ENCODE peak calls at places on chromosomes 7 and 10, in five cellular contexts. E, U, K, O and G are unnamed samples.

GRCh38 chr10:4733843-4734224 is 92.2 kb upstream of the AKR1E2 start:
- DNase-seq in E (no peak), U (no peak), K (no peak), O (no peak), G (no peak)

GRCh38 chr7:87574630-87575029 is 26.1 kb downstream of the ABCB1 start:
- DNase-seq in E (peak), U (no peak), K (no peak), O (no peak), G (peak)

GRCh38 chr10:55629792-55630490 is 731.1 kb downstream of the ZWINT start:
- DNase-seq in E (no peak), U (no peak), K (no peak), O (no peak), G (no peak)

GRCh38 chr10:74078037-74078436 is 72.6 kb downstream of the AP3M1 start:
- DNase-seq in E (no peak), U (peak), K (no peak), O (peak), G (peak)

GRCh38 chr7:12865593-12865992 is 178.2 kb downstream of the ARL4A start:
- DNase-seq in E (no peak), U (no peak), K (no peak), O (no peak), G (no peak)

GRCh38 chr10:13769926-13770325 is 183.2 kb downstream of the PRPF18 start:
- DNase-seq in E (no peak), U (no peak), K (no peak), O (no peak), G (peak)

GRCh38 chr7:112981966-112982365 is 104.7 kb downstream of the GPR85 start:
- DNase-seq in E (no peak), U (no peak), K (no peak), O (no peak), G (no peak)

GRCh38 chr10:104435822-104436221 is 82.2 kb downstream of the CFAP58 start:
- DNase-seq in E (no peak), U (no peak), K (no peak), O (no peak), G (no peak)

GRCh38 chr10:80660736-80661135 is 123.0 kb downstream of the SH2D4B start:
- DNase-seq in E (no peak), U (no peak), K (no peak), O (no peak), G (peak)

GRCh38 chr10:46523119-46523880 is 33.2 kb downstream of the GPRIN2 start:
- DNase-seq in E (peak), U (no peak), K (no peak), O (no peak), G (no peak)

GRCh38 chr10:64082083-64082482 is 560.9 kb downstream of the REEP3 start:
- DNase-seq in E (no peak), U (no peak), K (no peak), O (no peak), G (no peak)

GRCh38 chr10:59513558-59513957 is 151.2 kb upstream of the FAM13C start:
- DNase-seq in E (no peak), U (no peak), K (no peak), O (no peak), G (no peak)

GRCh38 chr10:99685232-99686041 is 26.1 kb downstream of the ENTPD7 start:
- DNase-seq in E (no peak), U (no peak), K (no peak), O (no peak), G (peak)

GRCh38 chr7:132390705-132391104 is 185.6 kb downstream of the PLXNA4 start:
- DNase-seq in E (no peak), U (no peak), K (no peak), O (no peak), G (no peak)

GRCh38 chr10:132209130-132209529 is 22.4 kb downstream of the DPYSL4 start:
- DNase-seq in E (no peak), U (no peak), K (no peak), O (no peak), G (no peak)

GRCh38 chr7:159084069-159084801 is 60.4 kb downstream of the VIPR2 start:
- DNase-seq in E (no peak), U (no peak), K (no peak), O (no peak), G (no peak)